ENCODE peak calls at places on chromosomes 11 and 22, in eight cellular contexts. A is prostate gland, Z is B cell, F is nephron progenitor cell, S is fibroblast of mammary gland, N is RWPE2, M is cardiac muscle cell, U is sigmoid colon. G is an unnamed sample.
A peak's percentile ranks its signal among the peaks of the same experiment; 100 is the strongest.

GRCh38 chr11:37811349-37811748 is 1213.3 kb upstream of the RAG2 start:
- DNase-seq in A (no peak), Z (no peak), F (peak; percentile 19), S (no peak), N (no peak), M (no peak), U (peak; percentile 44), G (peak; percentile 50)

GRCh38 chr11:77179048-77179447 is 51.0 kb downstream of the MYO7A start:
- DNase-seq in A (no peak), Z (no peak), F (no peak), S (no peak), N (no peak), M (no peak), U (no peak), G (peak; percentile 75)

GRCh38 chr11:68632802-68633201 is 51.5 kb upstream of the GAL start:
- DNase-seq in A (peak; percentile 51), Z (no peak), F (peak; percentile 55), S (peak; percentile 74), N (no peak), M (peak; percentile 82), U (no peak), G (no peak)

GRCh38 chr22:45010532-45010900 is 711 bp upstream of the PHF21B start:
- DNase-seq in A (no peak), Z (no peak), F (peak; percentile 29), S (no peak), N (no peak), M (no peak), U (no peak), G (no peak)

GRCh38 chr22:36481393-36482168 is at the start of gene TXN2:
- DNase-seq in A (peak; percentile 93), Z (peak; percentile 95), F (peak; percentile 93), S (peak; percentile 94), N (peak; percentile 97), M (peak; percentile 99), U (peak; percentile 99), G (no peak)

GRCh38 chr22:38453065-38453672 is 1.8 kb downstream of the KCNJ4 start:
- DNase-seq in A (no peak), Z (no peak), F (no peak), S (no peak), N (no peak), M (no peak), U (no peak), G (no peak)

GRCh38 chr11:34495724-34496377 is 17.7 kb downstream of the ELF5 start:
- DNase-seq in A (no peak), Z (no peak), F (no peak), S (no peak), N (no peak), M (peak; percentile 24), U (no peak), G (no peak)

GRCh38 chr11:109401532-109401931 is 20.5 kb upstream of the C11orf87 start:
- DNase-seq in A (no peak), Z (no peak), F (no peak), S (no peak), N (no peak), M (no peak), U (no peak), G (no peak)

GRCh38 chr11:123590296-123590912 is 64.0 kb downstream of the SCN3B start:
- DNase-seq in A (no peak), Z (no peak), F (no peak), S (peak; percentile 16), N (no peak), M (peak; percentile 62), U (no peak), G (no peak)

GRCh38 chr22:45179276-45180049 is 15.7 kb downstream of the NUP50 start:
- DNase-seq in A (no peak), Z (no peak), F (no peak), S (no peak), N (no peak), M (no peak), U (no peak), G (no peak)

GRCh38 chr11:11510939-11511338 is 110.9 kb downstream of the GALNT18 start:
- DNase-seq in A (peak; percentile 52), Z (no peak), F (peak; percentile 15), S (no peak), N (no peak), M (no peak), U (peak; percentile 84), G (no peak)

GRCh38 chr11:129249351-129249750 is 57.2 kb upstream of the ARHGAP32 start:
- DNase-seq in A (no peak), Z (no peak), F (no peak), S (peak; percentile 95), N (no peak), M (peak; percentile 88), U (no peak), G (no peak)

GRCh38 chr22:33028191-33028700 is 29.9 kb downstream of the SYN3 start:
- DNase-seq in A (no peak), Z (no peak), F (peak; percentile 44), S (no peak), N (no peak), M (no peak), U (no peak), G (no peak)

DNA sequence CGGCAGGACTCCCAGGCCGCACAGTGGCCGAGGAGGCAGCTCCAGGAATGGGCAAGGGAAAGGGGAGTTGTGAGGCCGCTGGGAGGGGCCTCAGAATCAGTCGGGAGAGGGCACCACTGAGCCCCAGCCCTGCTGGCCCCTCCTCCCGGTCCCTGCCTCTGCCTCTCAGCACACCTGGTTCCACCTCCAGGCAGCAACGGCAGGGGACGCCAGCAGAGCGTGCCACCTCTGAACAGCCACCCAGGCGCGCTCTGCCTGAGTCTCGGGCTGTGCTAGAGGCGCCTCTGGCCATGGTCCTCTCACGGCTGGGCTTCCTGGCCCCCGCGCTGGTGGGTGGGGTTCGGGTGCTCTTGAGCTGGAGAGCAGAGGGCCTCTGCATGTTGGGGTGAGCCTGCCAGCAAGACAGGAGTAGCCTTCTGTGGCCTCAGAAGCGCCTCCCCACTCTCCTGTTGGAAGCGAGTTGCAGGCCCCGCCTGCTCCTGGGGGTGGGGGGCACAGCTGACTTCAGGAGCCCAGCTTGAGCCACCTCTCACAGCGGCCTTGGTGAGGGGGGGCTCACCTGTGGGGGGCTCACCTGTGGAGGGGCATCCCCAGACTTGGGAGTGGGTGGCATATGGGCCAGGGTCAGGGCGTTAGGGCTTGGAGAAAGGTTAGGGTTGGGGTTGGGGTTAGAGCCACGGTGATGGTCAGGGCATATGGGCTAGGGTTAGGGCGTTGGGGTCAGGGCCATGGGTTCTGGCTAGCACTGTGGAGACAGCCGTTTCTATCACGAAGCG is 32.8 kb downstream of the MOB2 start:
- DNase-seq in A (peak; percentile 39), Z (peak; percentile 50), F (peak; percentile 50), S (no peak), N (no peak), M (no peak), U (peak; percentile 84), G (no peak)
- TF ChIP-seq CTCF in A (peak; percentile 48), Z (peak; percentile 32), F (no peak), S (no peak), N (peak; percentile 23), M (no peak), U (peak; percentile 20), G (peak; percentile 42)

GRCh38 chr11:113906038-113906437 is 1.4 kb downstream of the HTR3B start:
- DNase-seq in A (peak; percentile 84), Z (no peak), F (peak; percentile 28), S (peak; percentile 43), N (no peak), M (peak; percentile 17), U (no peak), G (no peak)
- TF ChIP-seq CTCF in A (peak; percentile 55), Z (no peak), F (no peak), S (peak; percentile 29), N (no peak), M (peak; percentile 12), U (peak; percentile 24), G (peak; percentile 32)

DNA sequence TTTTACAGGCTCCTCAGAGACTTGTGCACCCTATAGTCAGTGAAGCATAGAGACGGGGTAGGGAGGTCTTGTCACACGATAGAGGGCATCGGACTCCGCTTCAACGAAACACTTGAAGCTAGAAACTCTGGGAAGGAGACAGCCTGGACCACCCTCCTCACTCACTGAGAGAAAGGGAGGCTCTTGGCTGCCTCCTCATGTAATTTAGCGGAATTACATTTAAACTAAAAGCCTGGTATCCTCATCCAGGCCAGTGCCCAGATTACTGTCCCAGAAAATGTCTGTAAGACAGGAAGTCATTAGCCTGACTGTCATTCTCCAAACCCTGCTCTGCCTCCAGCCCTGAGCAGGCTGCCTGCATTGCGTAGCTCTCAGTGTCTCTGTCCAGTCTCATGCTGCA is 36.0 kb downstream of the TTLL1 start:
- DNase-seq in A (no peak), Z (no peak), F (no peak), S (no peak), N (no peak), M (no peak), U (no peak), G (no peak)
- TF ChIP-seq CTCF in A (no peak), Z (no peak), F (peak; percentile 35), S (peak; percentile 27), N (no peak), M (peak; percentile 17), U (no peak), G (peak; percentile 62)

GRCh38 chr11:119486691-119487259 is 63.8 kb upstream of the THY1 start:
- DNase-seq in A (no peak), Z (no peak), F (no peak), S (no peak), N (peak; percentile 29), M (no peak), U (peak; percentile 40), G (peak; percentile 36)

GRCh38 chr11:119483341-119483880 is 60.4 kb upstream of the THY1 start:
- DNase-seq in A (no peak), Z (no peak), F (no peak), S (no peak), N (peak; percentile 23), M (no peak), U (no peak), G (peak; percentile 68)

GRCh38 chr11:119483881-119484371 is 61.0 kb upstream of the THY1 start:
- DNase-seq in A (no peak), Z (no peak), F (no peak), S (no peak), N (peak; percentile 27), M (no peak), U (peak; percentile 41), G (peak; percentile 84)

GRCh38 chr11:119486016-119486415 is 63.0 kb upstream of the THY1 start:
- DNase-seq in A (no peak), Z (no peak), F (no peak), S (no peak), N (peak; percentile 9), M (no peak), U (no peak), G (peak; percentile 13)

GRCh38 chr11:119484741-119485605 is 62.0 kb upstream of the THY1 start:
- DNase-seq in A (no peak), Z (no peak), F (peak; percentile 38), S (no peak), N (peak; percentile 40), M (no peak), U (peak; percentile 57), G (peak; percentile 65)
- TF ChIP-seq CTCF in A (no peak), Z (no peak), F (no peak), S (peak; percentile 10), N (no peak), M (peak; percentile 13), U (no peak), G (peak; percentile 35)

DNA sequence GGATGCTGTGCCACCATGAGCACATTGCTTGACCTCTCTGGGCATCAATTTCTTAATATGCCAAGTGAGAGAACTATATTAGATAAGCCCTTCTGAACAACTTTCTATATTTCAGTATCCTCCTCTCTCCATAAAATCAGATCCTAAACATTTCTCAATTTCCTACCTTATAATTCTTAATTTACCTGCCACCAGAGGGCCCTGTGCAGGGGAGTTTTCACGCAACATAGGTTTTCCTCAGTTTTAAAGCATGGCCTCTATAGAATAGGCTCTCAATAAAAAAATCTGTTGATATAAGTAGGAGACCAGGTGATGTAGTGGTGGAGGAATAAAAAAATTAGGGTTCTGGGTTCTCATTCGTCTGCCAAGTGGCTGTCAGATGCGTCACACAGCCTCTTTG is 83.7 kb upstream of the DBX1 start:
- DNase-seq in A (no peak), Z (no peak), F (no peak), S (peak; percentile 1), N (no peak), M (peak; percentile 8), U (no peak), G (no peak)
- TF ChIP-seq CTCF in A (no peak), Z (no peak), F (peak; percentile 23), S (peak; percentile 40), N (peak; percentile 51), M (peak; percentile 34), U (no peak), G (peak; percentile 75)